ENCODE peak calls at places on chromosomes 16 and 17, in five cellular contexts. F, R, N, Z and E are unnamed samples.

GRCh38 chr17:39946551-39947330 is 16.1 kb upstream of the GSDMA start:
- DNase-seq in F (no peak), R (no peak), N (no peak), Z (no peak), E (no peak)

GRCh38 chr17:5883775-5884665 is 186.2 kb upstream of the WSCD1 start:
- DNase-seq in F (no peak), R (peak), N (no peak), Z (peak), E (no peak)

GRCh38 chr16:81492307-81492706 is 47.7 kb downstream of the CMIP start:
- DNase-seq in F (no peak), R (no peak), N (no peak), Z (no peak), E (no peak)

GRCh38 chr17:4590981-4591453 is 6.7 kb downstream of the SMTNL2 start:
- DNase-seq in F (no peak), R (no peak), N (no peak), Z (no peak), E (no peak)

GRCh38 chr17:36948717-36949460 is at the start of gene AATF:
- DNase-seq in F (peak), R (peak), N (peak), Z (peak), E (peak)

GRCh38 chr16:22216191-22216831 is 10.2 kb downstream of the EEF2K start:
- DNase-seq in F (no peak), R (no peak), N (no peak), Z (no peak), E (no peak)

GRCh38 chr17:61238455-61238933 is 161.1 kb upstream of the TBX2 start:
- DNase-seq in F (no peak), R (no peak), N (no peak), Z (no peak), E (no peak)

GRCh38 chr16:70553645-70554044 is 30.0 kb downstream of the SF3B3 start:
- DNase-seq in F (no peak), R (peak), N (peak), Z (peak), E (no peak)

GRCh38 chr16:86085795-86086194 is 186.8 kb downstream of the IRF8 start:
- DNase-seq in F (no peak), R (no peak), N (no peak), Z (no peak), E (no peak)

GRCh38 chr17:17812211-17813054 is 24.4 kb downstream of the SREBF1 start:
- DNase-seq in F (peak), R (no peak), N (no peak), Z (no peak), E (peak)

GRCh38 chr16:52963471-52963870 is 89.2 kb downstream of the CHD9NB start:
- DNase-seq in F (no peak), R (no peak), N (no peak), Z (no peak), E (no peak)

GRCh38 chr17:6523330-6523729 is 33.0 kb downstream of the PITPNM3 start:
- DNase-seq in F (no peak), R (no peak), N (no peak), Z (peak), E (no peak)

GRCh38 chr16:20849587-20850390 is 43.5 kb downstream of the REXO5 start:
- DNase-seq in F (peak), R (no peak), N (peak), Z (peak), E (peak)

GRCh38 chr17:81863123-81863675 is 2.9 kb upstream of the P4HB start:
- DNase-seq in F (no peak), R (no peak), N (no peak), Z (no peak), E (no peak)

GRCh38 chr17:310111-311010 is 42.2 kb downstream of the RPH3AL start:
- DNase-seq in F (no peak), R (no peak), N (no peak), Z (no peak), E (peak)

GRCh38 chr16:15492091-15492740 is 57.8 kb downstream of the BMERB1 start:
- DNase-seq in F (no peak), R (no peak), N (no peak), Z (no peak), E (no peak)

GRCh38 chr16:69424053-69424934 is at the start of gene CYB5B:
- DNase-seq in F (peak), R (peak), N (peak), Z (peak), E (peak)

GRCh38 chr17:8273884-8274444 is 14.5 kb upstream of the RANGRF start:
- DNase-seq in F (no peak), R (no peak), N (no peak), Z (peak), E (no peak)

GRCh38 chr16:83137326-83137770 is 510.6 kb downstream of the CDH13 start:
- DNase-seq in F (no peak), R (no peak), N (peak), Z (peak), E (no peak)

GRCh38 chr16:83878838-83879237 is 20.1 kb upstream of the MLYCD start:
- DNase-seq in F (no peak), R (no peak), N (peak), Z (peak), E (no peak)

GRCh38 chr16:65662236-65662635 is 540.4 kb upstream of the CDH11 start:
- DNase-seq in F (no peak), R (no peak), N (no peak), Z (no peak), E (no peak)

GRCh38 chr17:14737984-14738651 is 437.2 kb downstream of the HS3ST3B1 start:
- DNase-seq in F (no peak), R (peak), N (peak), Z (peak), E (peak)

GRCh38 chr16:67917140-67917851 is 14.4 kb downstream of the CTRL start:
- DNase-seq in F (no peak), R (no peak), N (no peak), Z (no peak), E (peak)

GRCh38 chr17:48068491-48068961 is 20.4 kb downstream of the NFE2L1 start:
- DNase-seq in F (no peak), R (no peak), N (no peak), Z (peak), E (no peak)

GRCh38 chr16:11390573-11391495 is 45.6 kb downstream of the RMI2 start:
- DNase-seq in F (no peak), R (no peak), N (no peak), Z (no peak), E (peak)

GRCh38 chr16:65176603-65177002 is 54.7 kb upstream of the CDH11 start:
- DNase-seq in F (no peak), R (peak), N (peak), Z (no peak), E (peak)

GRCh38 chr16:81937305-81938038 is 73.8 kb downstream of the SDR42E1 start:
- DNase-seq in F (no peak), R (no peak), N (no peak), Z (no peak), E (no peak)

GRCh38 chr17:34275881-34276280 is 5.9 kb downstream of the CCL7 start:
- DNase-seq in F (no peak), R (peak), N (peak), Z (peak), E (no peak)

GRCh38 chr17:35914354-35914753 is 16.2 kb downstream of the RDM1 start:
- DNase-seq in F (no peak), R (no peak), N (no peak), Z (no peak), E (no peak)